ENCODE peak calls at places on chromosome 9, in ten cellular contexts. One of them, this sample, is unnamed.

GRCh38 chr9:88593537-88594185 is 58.7 kb downstream of the NXNL2 start:
- DNase-seq in activated gamma-delta T cell: no peak
- DNase-seq in posterior vena cava: no peak
- DNase-seq in NCI-H2029: peak
- DNase-seq in WTC11: no peak
- DNase-seq in GM03348: peak
- DNase-seq in stimulated activated CD8-positive, alpha-beta memory T cell treated with anti-CD3 and anti-CD28 coated beads, Interleukin-15, amount 100 ng/mL, for 4 hours: no peak
- DNase-seq in IMR-90: peak
- DNase-seq in NCI-H1417: no peak
- DNase-seq in lung microvascular endothelial cell: peak
- DNase-seq in this sample: no peak

GRCh38 chr9:116372786-116373185 is 219.2 kb downstream of the PAPPA start:
- DNase-seq in WTC11: no peak
- DNase-seq in NCI-H2029: no peak
- DNase-seq in activated gamma-delta T cell: no peak
- DNase-seq in stimulated activated CD8-positive, alpha-beta memory T cell treated with anti-CD3 and anti-CD28 coated beads, Interleukin-15, amount 100 ng/mL, for 4 hours: no peak
- DNase-seq in GM03348: no peak
- DNase-seq in lung microvascular endothelial cell: no peak
- DNase-seq in posterior vena cava: no peak
- DNase-seq in NCI-H1417: no peak
- DNase-seq in IMR-90: no peak
- DNase-seq in this sample: no peak

GRCh38 chr9:69965416-69966145 is 78.1 kb upstream of the MAMDC2 start:
- DNase-seq in stimulated activated CD8-positive, alpha-beta memory T cell treated with anti-CD3 and anti-CD28 coated beads, Interleukin-15, amount 100 ng/mL, for 4 hours: no peak
- DNase-seq in GM03348: no peak
- DNase-seq in lung microvascular endothelial cell: no peak
- DNase-seq in NCI-H1417: no peak
- DNase-seq in activated gamma-delta T cell: no peak
- DNase-seq in posterior vena cava: no peak
- DNase-seq in NCI-H2029: no peak
- DNase-seq in WTC11: no peak
- DNase-seq in IMR-90: peak
- DNase-seq in this sample: no peak

GRCh38 chr9:129988607-129989361 is 54.2 kb downstream of the FNBP1 start:
- DNase-seq in posterior vena cava: no peak
- DNase-seq in NCI-H2029: no peak
- DNase-seq in lung microvascular endothelial cell: no peak
- DNase-seq in WTC11: no peak
- DNase-seq in NCI-H1417: no peak
- DNase-seq in GM03348: no peak
- DNase-seq in IMR-90: no peak
- DNase-seq in stimulated activated CD8-positive, alpha-beta memory T cell treated with anti-CD3 and anti-CD28 coated beads, Interleukin-15, amount 100 ng/mL, for 4 hours: no peak
- DNase-seq in activated gamma-delta T cell: no peak
- DNase-seq in this sample: no peak

GRCh38 chr9:19629506-19629905 is 159.3 kb downstream of the SLC24A2 start:
- DNase-seq in NCI-H1417: no peak
- DNase-seq in NCI-H2029: no peak
- DNase-seq in posterior vena cava: no peak
- DNase-seq in activated gamma-delta T cell: no peak
- DNase-seq in IMR-90: no peak
- DNase-seq in GM03348: no peak
- DNase-seq in stimulated activated CD8-positive, alpha-beta memory T cell treated with anti-CD3 and anti-CD28 coated beads, Interleukin-15, amount 100 ng/mL, for 4 hours: no peak
- DNase-seq in lung microvascular endothelial cell: no peak
- DNase-seq in WTC11: peak
- DNase-seq in this sample: no peak

GRCh38 chr9:75964431-75964830 is 74.0 kb downstream of the PCSK5 start:
- DNase-seq in posterior vena cava: no peak
- DNase-seq in NCI-H1417: no peak
- DNase-seq in IMR-90: no peak
- DNase-seq in NCI-H2029: peak
- DNase-seq in stimulated activated CD8-positive, alpha-beta memory T cell treated with anti-CD3 and anti-CD28 coated beads, Interleukin-15, amount 100 ng/mL, for 4 hours: no peak
- DNase-seq in lung microvascular endothelial cell: no peak
- DNase-seq in WTC11: no peak
- DNase-seq in GM03348: no peak
- DNase-seq in activated gamma-delta T cell: no peak
- DNase-seq in this sample: peak

GRCh38 chr9:133609311-133610098 is at the start of gene FAM163B:
- DNase-seq in GM03348: peak
- DNase-seq in lung microvascular endothelial cell: peak
- DNase-seq in WTC11: peak
- DNase-seq in NCI-H1417: peak
- DNase-seq in NCI-H2029: peak
- DNase-seq in stimulated activated CD8-positive, alpha-beta memory T cell treated with anti-CD3 and anti-CD28 coated beads, Interleukin-15, amount 100 ng/mL, for 4 hours: no peak
- DNase-seq in IMR-90: peak
- DNase-seq in activated gamma-delta T cell: no peak
- DNase-seq in posterior vena cava: no peak
- DNase-seq in this sample: no peak

GRCh38 chr9:32398207-32398606 is 13.8 kb downstream of the ACO1 start:
- DNase-seq in activated gamma-delta T cell: no peak
- DNase-seq in stimulated activated CD8-positive, alpha-beta memory T cell treated with anti-CD3 and anti-CD28 coated beads, Interleukin-15, amount 100 ng/mL, for 4 hours: no peak
- DNase-seq in WTC11: no peak
- DNase-seq in posterior vena cava: no peak
- DNase-seq in NCI-H2029: no peak
- DNase-seq in NCI-H1417: no peak
- DNase-seq in lung microvascular endothelial cell: peak
- DNase-seq in IMR-90: peak
- DNase-seq in GM03348: peak
- DNase-seq in this sample: no peak